ENCODE peak calls at places on chromosomes 16 and 17, in six cellular contexts. B is fibroblast of the aortic adventitia; Z is heart left ventricle; G is CD8-positive, alpha-beta T cell; R is tibial nerve; X is kidney epithelial cell. D is an unnamed sample.
A peak's percentile ranks its signal among the peaks of the same experiment; 100 is the strongest.

GRCh38 chr17:39775075-39775474 is 37.3 kb downstream of the GRB7 start:
- DNase-seq in B (no peak), Z (no peak), G (no peak), R (no peak), X (no peak), D (no peak)

GRCh38 chr17:74860999-74861553 is 1.4 kb upstream of the GRIN2C start:
- DNase-seq in B (no peak), Z (no peak), G (no peak), R (no peak), X (no peak), D (no peak)

GRCh38 chr16:57372372-57373116 is at the start of gene CX3CL1:
- DNase-seq in B (peak; percentile 50), Z (no peak), G (no peak), R (peak; percentile 14), X (peak; percentile 54), D (peak; percentile 53)

GRCh38 chr17:79933863-79934652 is 94.8 kb upstream of the CBX4 start:
- DNase-seq in B (no peak), Z (no peak), G (no peak), R (no peak), X (no peak), D (no peak)

GRCh38 chr17:10357768-10358167 is 15.0 kb downstream of the MYH13 start:
- DNase-seq in B (no peak), Z (no peak), G (peak; percentile 25), R (no peak), X (no peak), D (no peak)

GRCh38 chr17:29007456-29008455 is 1.9 kb upstream of the SEZ6 start:
- DNase-seq in B (peak; percentile 15), Z (no peak), G (no peak), R (no peak), X (peak; percentile 37), D (no peak)

GRCh38 chr17:41678907-41679739 is 9.6 kb upstream of the EIF1 start:
- DNase-seq in B (peak; percentile 55), Z (no peak), G (peak; percentile 62), R (no peak), X (peak; percentile 80), D (peak; percentile 56)

GRCh38 chr16:81143921-81144471 is 47.8 kb upstream of the GCSH start:
- DNase-seq in B (no peak), Z (no peak), G (no peak), R (no peak), X (peak; percentile 41), D (no peak)

GRCh38 chr16:68074850-68075249 is 10.3 kb upstream of the NFATC3 start:
- DNase-seq in B (no peak), Z (no peak), G (peak; percentile 76), R (no peak), X (no peak), D (no peak)

GRCh38 chr17:27379863-27380533 is 76.2 kb upstream of the KSR1 start:
- DNase-seq in B (peak; percentile 55), Z (peak; percentile 85), G (no peak), R (peak; percentile 29), X (no peak), D (peak; percentile 64)

GRCh38 chr16:70162041-70162451 is 11.5 kb upstream of the CLEC18C start:
- DNase-seq in B (peak; percentile 45), Z (no peak), G (no peak), R (no peak), X (peak; percentile 57), D (peak; percentile 59)

GRCh38 chr16:88931373-88931900 is 45.6 kb downstream of the CBFA2T3 start:
- DNase-seq in B (no peak), Z (no peak), G (no peak), R (no peak), X (no peak), D (no peak)

GRCh38 chr16:9260665-9261064 is 169.2 kb downstream of the HAPSTR1 start:
- DNase-seq in B (no peak), Z (peak; percentile 30), G (no peak), R (peak; percentile 10), X (no peak), D (no peak)

GRCh38 chr17:4858068-4858879 is 25.1 kb downstream of the MINK1 start:
- DNase-seq in B (peak; percentile 36), Z (peak; percentile 48), G (no peak), R (no peak), X (no peak), D (no peak)

GRCh38 chr16:10579965-10580918 is at the start of gene EMP2:
- DNase-seq in B (peak; percentile 60), Z (peak; percentile 90), G (no peak), R (peak; percentile 69), X (no peak), D (peak; percentile 68)

GRCh38 chr17:80498242-80498919 is 22.0 kb upstream of the NPTX1 start:
- DNase-seq in B (peak; percentile 75), Z (no peak), G (no peak), R (no peak), X (no peak), D (peak; percentile 90)

GRCh38 chr17:49815761-49816281 is 27.3 kb downstream of the KAT7 start:
- DNase-seq in B (no peak), Z (no peak), G (no peak), R (no peak), X (no peak), D (no peak)

GRCh38 chr17:43324205-43324893 is 74.4 kb upstream of the ARL4D start:
- DNase-seq in B (no peak), Z (no peak), G (no peak), R (no peak), X (peak; percentile 43), D (no peak)

GRCh38 chr16:48629531-48629930 is 19.6 kb upstream of the N4BP1 start:
- DNase-seq in B (no peak), Z (no peak), G (no peak), R (no peak), X (no peak), D (no peak)

GRCh38 chr17:67759355-67760171 is 41.8 kb downstream of the NOL11 start:
- DNase-seq in B (peak; percentile 83), Z (peak; percentile 78), G (no peak), R (peak; percentile 20), X (no peak), D (peak; percentile 13)

GRCh38 chr16:85582177-85582888 is 30.8 kb upstream of the GSE1 start:
- DNase-seq in B (no peak), Z (no peak), G (no peak), R (no peak), X (no peak), D (no peak)

GRCh38 chr17:82875418-82875856 is 35.6 kb upstream of the ZNF750 start:
- DNase-seq in B (no peak), Z (peak; percentile 28), G (no peak), R (no peak), X (no peak), D (no peak)

DNA sequence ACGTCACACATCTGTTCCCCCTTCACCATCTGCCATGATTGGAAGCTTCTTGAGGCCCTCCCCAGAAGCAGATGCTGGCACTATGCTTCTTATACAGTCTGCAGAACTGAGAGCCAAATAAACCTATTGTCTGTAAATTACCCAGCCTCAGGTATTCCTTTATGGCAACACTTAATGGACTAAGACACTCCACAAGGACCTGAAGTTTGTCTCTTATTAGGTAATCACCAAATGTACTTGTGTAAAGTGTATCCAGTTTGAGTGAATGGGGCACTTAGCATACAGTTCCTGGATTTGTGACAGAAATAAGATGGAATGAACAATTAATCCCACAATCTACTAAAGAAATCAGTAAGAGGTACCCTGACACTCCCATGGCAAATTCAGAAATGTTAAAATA is 105.3 kb downstream of the SLC39A11 start:
- DNase-seq in B (no peak), Z (no peak), G (no peak), R (no peak), X (no peak), D (no peak)
- TF ChIP-seq CTCF in B (no peak), Z (no peak), G (no peak), R (no peak), X (no peak), D (no peak)

DNA sequence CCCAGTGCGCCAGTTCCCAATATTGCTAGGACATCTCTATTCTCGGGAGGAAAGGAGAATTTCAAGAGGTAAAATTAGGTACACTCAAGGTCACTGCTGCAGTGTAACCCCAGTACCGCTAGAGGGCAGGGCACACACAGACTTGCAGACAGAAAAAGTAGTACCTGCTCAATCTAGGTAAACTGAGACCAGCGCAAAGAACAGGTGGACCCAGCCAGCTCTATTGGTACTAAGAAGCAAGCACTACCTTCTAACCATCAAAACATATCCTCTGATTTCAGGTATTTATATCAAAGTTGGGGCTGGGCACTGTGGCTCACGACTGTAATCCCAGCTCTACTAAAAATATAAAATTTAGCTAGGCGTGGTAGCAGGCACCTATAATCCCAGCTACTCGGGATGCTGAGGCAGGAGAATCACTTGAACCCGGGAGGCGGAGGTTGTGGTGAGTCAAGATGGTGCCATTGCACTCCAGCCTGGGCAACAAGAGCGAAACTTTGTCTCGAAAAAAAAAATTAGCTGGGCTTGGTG is 3.6 kb upstream of the WDR81 start:
- DNase-seq in B (peak; percentile 67), Z (peak; percentile 75), G (peak; percentile 73), R (peak; percentile 78), X (no peak), D (peak; percentile 62)
- H3K4me3 ChIP-seq in B (no peak overlapping the region), Z (no peak overlapping the region), G (no peak overlapping the region), R (no peak overlapping the region), X (no peak overlapping the region), D (no peak overlapping the region)

GRCh38 chr16:26963109-26963508 is 103.6 kb upstream of the C16orf82 start:
- DNase-seq in B (peak; percentile 26), Z (no peak), G (no peak), R (no peak), X (no peak), D (no peak)
- TF ChIP-seq CTCF in B (peak; percentile 34), Z (no peak), G (no peak), R (no peak), X (peak; percentile 27), D (peak; percentile 18)

GRCh38 chr16:46886764-46887523 is 2.8 kb downstream of the GPT2 start:
- DNase-seq in B (no peak), Z (no peak), G (no peak), R (no peak), X (no peak), D (no peak)

GRCh38 chr16:46891910-46892309 is 7.7 kb downstream of the GPT2 start:
- DNase-seq in B (no peak), Z (no peak), G (no peak), R (no peak), X (no peak), D (no peak)

GRCh38 chr16:46889942-46890300 is 5.8 kb downstream of the GPT2 start:
- DNase-seq in B (no peak), Z (no peak), G (no peak), R (no peak), X (no peak), D (no peak)

GRCh38 chr16:46887524-46887854 is 3.3 kb downstream of the GPT2 start:
- DNase-seq in B (no peak), Z (no peak), G (no peak), R (no peak), X (no peak), D (no peak)

GRCh38 chr16:46889245-46889941 is 5.2 kb downstream of the GPT2 start:
- DNase-seq in B (no peak), Z (no peak), G (no peak), R (no peak), X (no peak), D (no peak)
- H3K4me3 ChIP-seq in B (no peak overlapping the region), Z (no peak overlapping the region), G (no peak overlapping the region), R (no peak overlapping the region), X (no peak overlapping the region), D (no peak overlapping the region)

D was measured in astrocyte of the spinal cord.